ENCODE peak calls at places on chromosomes 11 and 22, in four cellular contexts. R is tibial nerve, V is A549, F is ovary. P is an unnamed sample. For H3K4me1, the result is how much of the 10 kb centered on the place peaks cover.

GRCh38 chr22:38727123-38727522 is 21.4 kb downstream of the GTPBP1 start:
- DNase-seq in R (no peak), V (no peak), F (peak), P (no peak)

GRCh38 chr11:118484405-118484804 is 42.9 kb upstream of the TTC36 start:
- DNase-seq in R (no peak), V (no peak), F (no peak), P (no peak)

GRCh38 chr11:95461858-95462257 is 230.9 kb upstream of the SESN3 start:
- DNase-seq in R (no peak), V (no peak), F (no peak), P (no peak)

GRCh38 chr11:33044281-33044680 is 4.9 kb downstream of the TCP11L1 start:
- DNase-seq in R (no peak), V (peak), F (no peak), P (no peak)

GRCh38 chr11:78469905-78470304 is 52.3 kb upstream of the GAB2 start:
- DNase-seq in R (no peak), V (no peak), F (no peak), P (no peak)

GRCh38 chr11:63906585-63906984 is 10.4 kb downstream of the RCOR2 start:
- DNase-seq in R (no peak), V (no peak), F (no peak), P (no peak)

GRCh38 chr11:29087404-29087803 is 929.4 kb downstream of the KCNA4 start:
- DNase-seq in R (no peak), V (no peak), F (no peak), P (no peak)

GRCh38 chr11:29452131-29452530 is 564.7 kb downstream of the KCNA4 start:
- DNase-seq in R (no peak), V (no peak), F (no peak), P (no peak)

GRCh38 chr11:56750190-56750589 is 1.7 kb upstream of the OR9G4 start:
- DNase-seq in R (no peak), V (peak), F (no peak), P (no peak)

GRCh38 chr22:49324527-49325491 is 502.9 kb downstream of the BRD1 start:
- DNase-seq in R (no peak), V (no peak), F (no peak), P (peak)

GRCh38 chr11:64355078-64355940 is 3.7 kb upstream of the RPS6KA4 start:
- DNase-seq in R (peak), V (peak), F (peak), P (peak)

DNA sequence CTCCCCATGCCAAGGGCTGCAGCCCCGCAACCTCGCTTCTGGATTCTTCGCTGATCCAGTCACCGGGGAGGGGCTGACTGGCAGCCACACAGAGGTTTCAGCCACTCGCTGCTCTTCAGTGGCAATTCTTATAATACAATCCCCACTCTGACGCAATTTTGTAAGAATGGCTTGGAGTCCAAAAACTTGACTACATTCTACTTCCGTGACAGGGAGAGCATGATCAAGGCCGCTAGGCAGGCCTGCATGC is 14.9 kb downstream of the PPM1F start:
- DNase-seq in R (no peak), V (no peak), F (no peak), P (no peak)
- H3K4me1 ChIP-seq in R (half or more), V (under half), F (under half), P (under half)

GRCh38 chr22:30246962-30247376 is 410 bp upstream of the LIF start:
- DNase-seq in R (no peak), V (no peak), F (no peak), P (no peak)
- TF ChIP-seq CTCF in R (no peak), V (no peak), F (no peak), P (no peak)

DNA sequence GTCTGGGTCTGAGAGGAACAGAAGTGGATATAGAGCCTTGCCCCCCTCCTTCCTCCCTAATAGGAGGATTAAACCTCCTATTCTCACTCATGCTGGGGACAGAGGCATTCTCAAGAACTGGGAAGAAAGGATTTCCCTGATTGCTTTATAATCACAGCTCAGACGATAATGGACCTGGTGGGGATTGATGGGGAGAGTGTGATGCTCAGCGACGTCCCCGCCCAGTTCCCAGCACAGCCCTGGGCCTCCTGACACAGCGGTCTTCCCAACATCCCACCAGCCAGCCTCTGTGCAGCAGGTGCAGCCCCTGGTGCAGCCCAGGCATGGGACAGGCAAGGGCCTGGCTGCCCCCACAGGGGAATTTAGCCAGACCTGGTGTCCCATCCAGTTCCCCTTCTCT is 28.4 kb downstream of the TRIM29 start:
- DNase-seq in R (no peak), V (no peak), F (no peak), P (no peak)
- H3K27ac ChIP-seq in R (no peak), V (no peak), F (no peak), P (no peak)

GRCh38 chr11:44952500-44953260 is 2.0 kb upstream of the TP53I11 start:
- DNase-seq in R (no peak), V (no peak), F (no peak), P (no peak)
- H3K4me1 ChIP-seq in R (under half), V (under half), F (under half), P (under half)

GRCh38 chr22:18001040-18001893 is 23.1 kb downstream of the MICAL3 start:
- DNase-seq in R (peak), V (peak), F (peak), P (peak)
- TF ChIP-seq CTCF in R (peak), V (peak), F (no peak), P (peak)

DNA sequence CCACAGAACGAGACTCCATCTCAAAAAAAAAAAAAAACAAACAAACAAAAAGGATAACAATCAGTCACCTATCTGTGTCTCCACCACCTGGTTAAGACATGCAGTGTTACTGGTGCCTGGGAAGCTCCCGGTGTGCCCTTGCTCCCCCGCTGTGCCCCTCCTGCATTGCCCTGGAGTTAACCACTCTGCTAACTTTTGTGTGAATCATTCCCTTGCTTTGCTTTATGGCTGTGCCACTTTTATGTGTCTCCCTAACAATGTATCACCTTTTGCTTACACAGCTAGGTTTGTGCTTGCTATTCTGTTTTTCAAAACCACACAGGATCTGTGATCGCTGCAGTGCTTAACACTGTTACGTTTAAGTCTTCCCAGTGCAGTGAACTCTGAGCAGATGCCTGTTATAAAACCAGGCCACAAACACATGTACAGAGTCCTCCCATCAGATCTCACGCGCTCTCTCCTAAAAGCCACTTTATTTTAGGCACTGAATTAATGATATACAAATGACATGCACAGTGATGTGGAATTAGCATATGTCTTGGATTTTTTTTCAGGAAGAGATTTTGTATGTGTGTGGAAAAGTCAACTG is 69.9 kb downstream of the BUD13 start:
- DNase-seq in R (no peak), V (no peak), F (no peak), P (no peak)
- H3K27ac ChIP-seq in R (no peak), V (no peak), F (no peak), P (no peak)

DNA sequence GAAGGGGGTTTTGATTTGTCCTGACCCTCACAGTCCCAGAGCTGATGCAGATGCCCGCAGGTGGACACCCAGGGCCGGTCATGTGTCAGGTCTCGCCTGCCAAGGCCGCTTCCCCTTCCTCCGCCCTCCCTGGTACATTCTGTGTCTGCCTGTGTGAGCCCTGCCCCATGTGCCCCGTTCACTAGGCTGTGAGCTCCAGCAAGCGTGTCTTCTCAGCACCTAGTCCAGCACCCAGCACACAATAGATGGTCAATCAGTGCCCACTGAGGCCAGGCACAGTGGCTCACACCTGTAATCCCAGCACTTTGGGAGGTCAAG is 29.9 kb upstream of the PPARA start:
- DNase-seq in R (no peak), V (no peak), F (no peak), P (no peak)
- H3K4me1 ChIP-seq in R (under half), V (under half), F (under half), P (under half)

GRCh38 chr22:27987557-27987956 is 68.5 kb upstream of the PITPNB start:
- DNase-seq in R (no peak), V (no peak), F (no peak), P (no peak)
- TF ChIP-seq CTCF in R (no peak), V (no peak), F (no peak), P (no peak)

DNA sequence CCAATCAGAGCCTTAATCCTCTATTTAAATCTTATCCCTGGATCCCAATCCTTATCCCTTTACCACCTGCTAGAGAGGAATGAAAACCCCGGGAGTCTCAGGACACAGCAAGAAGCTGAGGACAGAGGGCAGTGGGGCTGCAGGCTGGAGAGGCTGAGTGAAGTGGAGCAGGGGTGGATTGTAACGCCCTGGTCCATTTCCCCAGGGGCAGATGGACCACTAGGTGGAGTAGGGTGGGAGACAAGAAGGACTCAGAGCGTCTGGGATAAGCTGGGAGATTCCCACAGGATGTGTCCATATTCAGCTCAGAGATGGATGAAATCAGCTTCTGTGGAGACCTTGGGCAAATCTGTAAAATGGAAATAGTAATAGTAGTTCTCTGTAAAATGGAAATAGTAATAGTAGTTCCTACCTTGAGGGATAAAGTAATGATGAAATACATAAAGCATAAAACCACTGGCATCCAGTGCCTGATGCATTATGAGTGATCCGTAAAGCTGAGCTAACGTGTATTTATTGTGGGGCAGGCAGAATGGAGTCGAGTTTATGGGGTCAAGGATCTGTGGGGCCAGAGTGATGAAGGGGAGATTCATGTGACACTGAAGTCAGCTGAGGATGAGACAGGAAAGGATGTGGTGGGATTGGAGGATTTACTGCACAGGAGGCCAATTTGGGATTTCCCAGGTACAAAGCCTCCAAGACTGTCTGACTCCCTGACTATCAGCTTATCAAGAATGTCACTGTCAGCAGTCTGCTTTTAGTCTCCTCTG is 1.9 kb upstream of the ROBO4 start:
- DNase-seq in R (no peak), V (no peak), F (peak), P (no peak)
- H3K27ac ChIP-seq in R (peak), V (no peak), F (no peak), P (no peak)

GRCh38 chr22:27844656-27845602 is 43.4 kb upstream of the MN1 start:
- DNase-seq in R (no peak), V (no peak), F (peak), P (peak)
- H3K4me1 ChIP-seq in R (under half), V (under half), F (under half), P (under half)

P was measured in right lobe of liver.